ENCODE peak calls at places on chromosomes 7 and 10, in nine cellular contexts. Z, N, B, Q, C, V, P, M and G are unnamed samples.

GRCh38 chr7:46286346-46286745 is 365.3 kb upstream of the IGFBP3 start:
- DNase-seq in Z (no peak), N (no peak), B (no peak), Q (peak), C (no peak), V (no peak), P (no peak), M (no peak), G (no peak)

GRCh38 chr7:47967123-47967522 is 12.3 kb downstream of the HUS1 start:
- DNase-seq in Z (no peak), N (no peak), B (no peak), Q (no peak), C (no peak), V (no peak), P (no peak), M (no peak), G (no peak)

GRCh38 chr10:43863859-43864591 is 215.3 kb upstream of the ZNF32 start:
- DNase-seq in Z (peak), N (peak), B (no peak), Q (no peak), C (no peak), V (no peak), P (no peak), M (no peak), G (peak)

GRCh38 chr7:98296833-98297232 is 15.3 kb downstream of the BRI3 start:
- DNase-seq in Z (no peak), N (no peak), B (no peak), Q (no peak), C (no peak), V (no peak), P (no peak), M (no peak), G (no peak)

GRCh38 chr10:102796407-102797176 is 40.6 kb downstream of the CYP17A1 start:
- DNase-seq in Z (peak), N (peak), B (no peak), Q (no peak), C (no peak), V (peak), P (peak), M (peak), G (peak)

GRCh38 chr7:132368246-132368900 is 207.9 kb downstream of the PLXNA4 start:
- DNase-seq in Z (no peak), N (no peak), B (no peak), Q (no peak), C (no peak), V (no peak), P (no peak), M (no peak), G (no peak)

GRCh38 chr7:81638216-81638615 is 131.6 kb downstream of the HGF start:
- DNase-seq in Z (peak), N (peak), B (peak), Q (peak), C (no peak), V (no peak), P (no peak), M (no peak), G (no peak)

GRCh38 chr10:78394050-78394449 is 360.4 kb downstream of the RPS24 start:
- DNase-seq in Z (no peak), N (no peak), B (no peak), Q (no peak), C (no peak), V (no peak), P (no peak), M (no peak), G (no peak)

GRCh38 chr7:1541431-1542162 is 11.1 kb downstream of the MAFK start:
- DNase-seq in Z (no peak), N (no peak), B (no peak), Q (no peak), C (no peak), V (peak), P (peak), M (peak), G (peak)

GRCh38 chr7:139876622-139877283 is 47.7 kb downstream of the TBXAS1 start:
- DNase-seq in Z (no peak), N (no peak), B (no peak), Q (no peak), C (no peak), V (no peak), P (no peak), M (no peak), G (no peak)

GRCh38 chr7:154610903-154611302 is 392.0 kb downstream of the PAXIP1 start:
- DNase-seq in Z (no peak), N (no peak), B (no peak), Q (no peak), C (no peak), V (no peak), P (no peak), M (no peak), G (no peak)

GRCh38 chr7:5822742-5823503 is 41.5 kb upstream of the RNF216 start:
- DNase-seq in Z (peak), N (peak), B (peak), Q (peak), C (peak), V (peak), P (peak), M (peak), G (peak)

GRCh38 chr7:137073571-137074325 is 205.3 kb downstream of the CHRM2 start:
- DNase-seq in Z (peak), N (peak), B (no peak), Q (no peak), C (no peak), V (no peak), P (no peak), M (no peak), G (no peak)

GRCh38 chr7:95715274-95715673 is 57.1 kb upstream of the DYNC1I1 start:
- DNase-seq in Z (no peak), N (no peak), B (no peak), Q (no peak), C (no peak), V (no peak), P (no peak), M (no peak), G (no peak)

GRCh38 chr10:26430641-26431163 is 7.4 kb upstream of the APBB1IP start:
- DNase-seq in Z (peak), N (no peak), B (no peak), Q (no peak), C (no peak), V (no peak), P (no peak), M (no peak), G (no peak)

GRCh38 chr10:14478639-14479038 is 147.9 kb upstream of the FRMD4A start:
- DNase-seq in Z (peak), N (peak), B (peak), Q (no peak), C (peak), V (no peak), P (peak), M (peak), G (no peak)

GRCh38 chr10:97185326-97186058 is at the start of gene SLIT1:
- DNase-seq in Z (no peak), N (no peak), B (peak), Q (no peak), C (peak), V (no peak), P (no peak), M (peak), G (no peak)

GRCh38 chr10:17029581-17030271 is 99.9 kb downstream of the CUBN start:
- DNase-seq in Z (peak), N (peak), B (no peak), Q (no peak), C (no peak), V (peak), P (peak), M (peak), G (peak)

GRCh38 chr7:3301831-3302618 is 973 bp downstream of the SDK1 start:
- DNase-seq in Z (no peak), N (peak), B (peak), Q (peak), C (peak), V (no peak), P (peak), M (no peak), G (no peak)
- TF ChIP-seq CTCF in Z (no peak), N (peak), B (no peak), Q (peak), C (no peak), V (no peak), P (no peak), M (no peak), G (peak)

GRCh38 chr10:9302142-9302746 is 1247.8 kb downstream of the GATA3 start:
- DNase-seq in Z (peak), N (peak), B (no peak), Q (peak), C (no peak), V (no peak), P (no peak), M (no peak), G (no peak)
- TF ChIP-seq CTCF in Z (peak), N (peak), B (peak), Q (peak), C (no peak), V (peak), P (peak), M (peak), G (peak)

GRCh38 chr7:55507743-55508142 is 64.6 kb downstream of the VOPP1 start:
- DNase-seq in Z (no peak), N (no peak), B (no peak), Q (no peak), C (no peak), V (no peak), P (no peak), M (no peak), G (no peak)

GRCh38 chr7:55508301-55509011 is 63.8 kb downstream of the VOPP1 start:
- DNase-seq in Z (no peak), N (no peak), B (no peak), Q (no peak), C (no peak), V (no peak), P (no peak), M (no peak), G (no peak)

GRCh38 chr7:55510621-55511020 is 61.7 kb downstream of the VOPP1 start:
- DNase-seq in Z (no peak), N (no peak), B (no peak), Q (no peak), C (no peak), V (no peak), P (no peak), M (no peak), G (no peak)

GRCh38 chr7:55512635-55513034 is 59.7 kb downstream of the VOPP1 start:
- DNase-seq in Z (no peak), N (no peak), B (no peak), Q (no peak), C (no peak), V (no peak), P (no peak), M (peak), G (no peak)

DNA sequence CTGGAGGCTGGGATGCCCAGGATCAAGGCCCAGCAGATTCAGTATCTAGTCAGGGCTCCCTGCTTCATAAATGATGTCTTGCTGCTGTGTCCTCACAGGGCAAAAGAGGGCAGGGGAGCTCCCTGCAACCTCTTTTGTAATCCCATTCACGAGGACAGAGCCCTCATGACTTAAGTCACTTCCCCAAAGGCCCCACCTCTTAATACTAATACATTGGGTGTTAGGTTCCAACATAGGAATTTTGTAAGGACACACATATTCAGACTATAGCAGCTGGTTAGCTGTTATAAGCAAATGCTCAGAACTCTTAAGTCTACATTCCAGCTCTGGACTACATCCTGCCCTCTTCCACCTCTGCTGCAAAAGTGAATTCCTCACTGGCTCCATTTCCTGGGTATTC is 63.0 kb downstream of the VOPP1 start:
- DNase-seq in Z (peak), N (peak), B (no peak), Q (no peak), C (no peak), V (no peak), P (no peak), M (no peak), G (no peak)
- TF ChIP-seq CTCF in Z (no peak), N (no peak), B (no peak), Q (no peak), C (no peak), V (no peak), P (no peak), M (no peak), G (no peak)

GRCh38 chr10:95289003-95289920 is 1.5 kb downstream of the PDLIM1 start:
- DNase-seq in Z (peak), N (no peak), B (no peak), Q (no peak), C (peak), V (no peak), P (no peak), M (no peak), G (no peak)
- TF ChIP-seq CTCF in Z (peak), N (peak), B (no peak), Q (peak), C (no peak), V (no peak), P (no peak), M (no peak), G (peak)

DNA sequence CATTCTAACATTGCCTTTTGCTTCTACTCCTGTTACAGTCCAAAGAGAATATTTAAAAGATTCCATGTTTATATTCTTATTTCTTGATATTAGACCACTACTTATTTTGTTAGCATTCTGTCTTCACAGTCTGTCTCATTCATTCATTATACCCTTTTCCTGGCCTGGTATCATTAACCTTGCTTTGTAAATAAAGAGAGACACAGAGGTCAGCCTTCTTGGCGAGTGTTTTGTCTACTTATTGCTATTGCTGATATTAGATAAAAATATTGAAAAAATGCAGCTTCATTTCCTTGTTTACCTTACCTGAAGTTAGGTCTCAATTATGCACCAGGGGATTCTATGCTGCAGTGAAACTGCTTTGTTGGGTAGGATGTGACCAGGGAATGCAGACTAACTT is 179.2 kb downstream of the NXPH1 start:
- DNase-seq in Z (no peak), N (no peak), B (no peak), Q (no peak), C (no peak), V (no peak), P (no peak), M (no peak), G (no peak)
- TF ChIP-seq CTCF in Z (no peak), N (no peak), B (no peak), Q (no peak), C (no peak), V (no peak), P (no peak), M (no peak), G (no peak)

DNA sequence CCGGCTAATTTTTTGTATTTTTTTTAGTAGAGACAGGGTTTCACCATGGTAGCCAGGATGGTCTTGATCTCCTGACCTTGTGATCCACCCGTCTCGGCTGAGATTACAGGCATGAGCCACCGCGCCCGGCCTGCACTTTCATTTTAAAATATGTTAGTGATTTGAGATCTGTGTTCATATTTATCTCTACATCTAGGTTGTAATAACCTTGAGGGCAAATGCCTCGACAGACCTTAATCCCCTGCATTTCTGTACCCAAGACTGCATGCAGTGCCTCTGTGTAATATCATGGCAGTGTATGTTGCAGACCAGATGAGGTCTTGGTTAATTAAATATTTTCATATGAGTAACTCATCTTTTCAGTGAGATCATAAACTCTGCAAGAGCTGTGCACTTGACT is 674.0 kb upstream of the ANKRD30A start:
- DNase-seq in Z (no peak), N (no peak), B (no peak), Q (no peak), C (no peak), V (no peak), P (no peak), M (no peak), G (no peak)
- TF ChIP-seq CTCF in Z (no peak), N (no peak), B (no peak), Q (no peak), C (no peak), V (no peak), P (no peak), M (no peak), G (no peak)

DNA sequence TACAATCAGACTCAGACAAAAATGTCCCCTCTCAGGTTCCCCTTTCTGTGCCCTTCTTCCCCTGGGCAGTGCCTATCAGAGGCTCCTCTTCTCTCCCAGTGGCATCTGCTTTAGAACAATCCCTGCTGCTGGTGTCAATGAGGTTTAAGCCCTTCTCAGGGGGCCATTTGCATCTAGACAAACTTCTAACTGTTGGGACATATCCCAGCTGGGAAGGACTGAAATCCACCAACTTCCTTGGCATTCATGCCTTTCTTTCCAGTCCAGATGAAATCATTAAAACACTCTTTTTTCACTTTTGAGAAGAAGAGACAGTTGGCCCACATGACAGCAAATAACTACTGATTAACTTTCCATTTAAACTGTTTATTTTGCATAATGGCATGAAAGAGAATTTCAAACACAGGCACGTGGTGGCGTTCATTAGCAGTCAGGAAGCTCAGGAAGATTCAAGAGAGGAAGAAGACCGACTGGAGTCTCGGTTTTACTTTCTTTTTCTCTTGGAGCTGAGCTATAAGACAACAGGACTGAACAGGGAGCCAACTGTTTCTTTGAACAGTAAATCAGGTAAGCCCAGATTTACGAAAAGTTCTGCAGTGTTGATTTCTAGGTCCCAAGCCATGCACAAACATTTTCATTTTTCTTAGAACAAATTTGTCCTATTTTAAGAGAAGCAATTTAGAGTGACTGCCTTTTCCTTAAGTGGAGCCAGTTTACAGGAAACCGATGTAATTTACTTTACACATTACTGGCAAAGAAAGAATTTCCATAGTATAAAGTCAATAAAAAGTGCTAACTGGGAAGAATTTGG is at the start of gene GIMAP2:
- DNase-seq in Z (no peak), N (peak), B (no peak), Q (no peak), C (no peak), V (no peak), P (no peak), M (no peak), G (no peak)
- TF ChIP-seq CTCF in Z (no peak), N (no peak), B (no peak), Q (no peak), C (no peak), V (no peak), P (no peak), M (no peak), G (no peak)

GRCh38 chr7:73522081-73522818 is at the start of gene BAZ1B:
- DNase-seq in Z (peak), N (peak), B (peak), Q (peak), C (peak), V (peak), P (peak), M (peak), G (peak)
- TF ChIP-seq CTCF in Z (peak), N (peak), B (no peak), Q (no peak), C (no peak), V (peak), P (no peak), M (no peak), G (peak)